ENCODE peak calls at places on chromosomes 16 and 17, in six cellular contexts. P, Q, M, K, D and T are unnamed samples.

GRCh38 chr17:76079577-76080206 is 710 bp downstream of the ZACN start:
- DNase-seq in K (no peak), D (no peak), Q (no peak), M (no peak), P (no peak), T (no peak)

GRCh38 chr16:83840060-83840617 is 32.4 kb downstream of the HSBP1 start:
- DNase-seq in K (no peak), Q (no peak), D (no peak), P (no peak), M (no peak), T (no peak)

GRCh38 chr17:78510141-78510935 is 66.9 kb downstream of the DNAH17 start:
- DNase-seq in D (no peak), M (no peak), P (no peak), Q (no peak), K (no peak), T (no peak)

GRCh38 chr17:61354895-61355294 is 44.7 kb upstream of the TBX2 start:
- DNase-seq in D (no peak), M (no peak), K (no peak), Q (no peak), P (no peak), T (no peak)

GRCh38 chr16:64478258-64478906 is 643.5 kb downstream of the CDH11 start:
- DNase-seq in D (no peak), Q (no peak), M (no peak), K (no peak), P (no peak), T (no peak)

GRCh38 chr17:3845361-3845753 is 689 bp downstream of the NCBP3 start:
- DNase-seq in K (peak), M (no peak), Q (peak), P (no peak), D (no peak), T (no peak)

GRCh38 chr16:6382787-6383515 is 949.7 kb upstream of the RBFOX1 start:
- DNase-seq in D (no peak), Q (no peak), M (no peak), K (no peak), P (no peak), T (no peak)

GRCh38 chr17:78337244-78338109 is 22.4 kb downstream of the SOCS3 start:
- DNase-seq in D (no peak), K (no peak), M (no peak), Q (no peak), P (no peak), T (no peak)

GRCh38 chr16:50474138-50474537 is 74.1 kb upstream of the NKD1 start:
- DNase-seq in K (no peak), P (no peak), Q (peak), D (no peak), M (no peak), T (no peak)